ENCODE peak calls at places on chromosome 13, in four cellular contexts. H is SK-N-SH, D is BE2C, A is OCI-LY7. B is an unnamed sample.

GRCh38 chr13:26601669-26602068 is 44.2 kb downstream of the WASF3 start:
- DNase-seq in D (no peak), A (peak), H (peak), B (no peak)

GRCh38 chr13:56886398-56886797 is 254.3 kb upstream of the PRR20A start:
- DNase-seq in D (no peak), A (no peak), H (no peak), B (no peak)

GRCh38 chr13:91368676-91369425 is 21.4 kb downstream of the MIR17HG start:
- DNase-seq in A (peak), D (no peak), H (no peak), B (no peak)

GRCh38 chr13:31859546-31859945 is 120.2 kb downstream of the RXFP2 start:
- DNase-seq in H (no peak), D (peak), A (no peak), B (no peak)

GRCh38 chr13:85632526-85633215 is 166.5 kb downstream of the SLITRK6 start:
- DNase-seq in H (no peak), A (no peak), D (no peak), B (no peak)

GRCh38 chr13:40221460-40222201 is 444.8 kb downstream of the FOXO1 start:
- DNase-seq in A (no peak), D (no peak), H (no peak), B (no peak)

GRCh38 chr13:99655351-99656091 is 154.2 kb downstream of the TM9SF2 start:
- DNase-seq in A (no peak), H (no peak), D (no peak), B (peak)

GRCh38 chr13:48827709-48828108 is 148.0 kb upstream of the FNDC3A start:
- DNase-seq in D (no peak), A (no peak), H (no peak), B (no peak)

GRCh38 chr13:67094952-67095351 is 135.2 kb downstream of the PCDH9 start:
- DNase-seq in A (no peak), H (no peak), D (no peak), B (no peak)

GRCh38 chr13:69331245-69331644 is 776.4 kb upstream of the ATXN8OS start:
- DNase-seq in H (peak), A (no peak), D (peak), B (no peak)

GRCh38 chr13:84994582-84994981 is 804.6 kb downstream of the SLITRK6 start:
- DNase-seq in D (no peak), A (no peak), H (peak), B (no peak)

GRCh38 chr13:43487459-43487858 is 299.3 kb downstream of the ENOX1 start:
- DNase-seq in D (no peak), H (peak), A (no peak), B (no peak)

GRCh38 chr13:43489168-43489730 is 297.5 kb downstream of the ENOX1 start:
- DNase-seq in D (no peak), H (no peak), A (no peak), B (no peak)

GRCh38 chr13:43487885-43488284 is 298.9 kb downstream of the ENOX1 start:
- DNase-seq in A (no peak), D (no peak), H (no peak), B (no peak)

DNA sequence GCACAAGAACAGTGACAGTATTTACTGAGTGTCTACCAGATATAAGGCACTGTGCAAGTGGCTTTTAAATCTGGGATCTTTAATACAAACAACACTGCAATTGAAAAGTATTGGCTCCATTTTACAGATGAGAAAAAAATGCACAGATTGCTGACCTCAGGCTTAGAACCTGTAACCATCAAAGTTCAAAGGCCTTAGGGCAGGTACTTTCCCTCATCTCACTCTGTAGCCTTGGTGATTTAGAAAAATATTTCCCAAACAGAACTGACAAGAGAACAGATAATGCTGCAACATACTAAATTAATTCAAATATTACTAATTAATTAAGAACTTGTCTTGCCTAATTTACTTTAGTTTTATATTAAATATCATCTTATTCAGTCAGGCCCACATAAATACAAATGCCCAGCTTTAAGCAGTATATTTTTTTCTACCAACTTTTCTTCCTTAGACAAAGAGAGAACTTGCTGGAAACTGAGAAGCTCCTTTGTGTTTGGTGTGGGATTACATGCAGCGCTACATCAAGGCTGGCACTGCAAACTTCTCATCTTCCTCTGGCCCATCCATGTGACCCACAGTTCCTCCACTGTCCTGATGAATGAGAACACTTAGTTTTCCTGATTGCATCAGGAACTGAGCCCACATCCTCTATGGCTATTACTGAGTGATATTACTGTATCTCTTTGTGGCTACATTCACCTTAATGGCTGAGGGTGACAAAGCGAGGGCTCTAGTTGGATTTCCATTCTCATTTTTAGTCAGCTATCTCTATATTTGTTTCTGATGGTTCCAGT is 302.1 kb downstream of the ENOX1 start:
- DNase-seq in D (no peak), H (no peak), A (no peak), B (no peak)
- TF ChIP-seq CTCF in D (no peak), H (no peak), A (no peak), B (no peak)

DNA sequence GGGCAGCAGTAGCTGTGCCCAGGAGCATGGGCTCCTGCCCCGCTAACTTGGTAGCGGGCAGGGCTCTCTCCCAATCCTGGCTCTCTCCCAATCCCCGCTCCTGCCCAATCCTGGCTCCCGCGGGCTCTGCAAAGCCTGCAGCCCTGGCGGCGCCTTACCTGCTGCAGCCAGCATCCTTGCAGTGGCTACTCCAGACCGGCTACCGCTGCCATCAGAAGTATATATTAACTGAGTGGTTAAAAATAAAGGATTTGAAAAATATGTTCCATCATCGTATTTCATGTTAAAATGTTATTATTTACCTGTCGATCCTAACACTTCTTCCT is 698.2 kb downstream of the SLITRK1 start:
- DNase-seq in A (no peak), D (no peak), H (no peak), B (no peak)
- TF ChIP-seq CTCF in A (no peak), D (no peak), H (no peak), B (no peak)

DNA sequence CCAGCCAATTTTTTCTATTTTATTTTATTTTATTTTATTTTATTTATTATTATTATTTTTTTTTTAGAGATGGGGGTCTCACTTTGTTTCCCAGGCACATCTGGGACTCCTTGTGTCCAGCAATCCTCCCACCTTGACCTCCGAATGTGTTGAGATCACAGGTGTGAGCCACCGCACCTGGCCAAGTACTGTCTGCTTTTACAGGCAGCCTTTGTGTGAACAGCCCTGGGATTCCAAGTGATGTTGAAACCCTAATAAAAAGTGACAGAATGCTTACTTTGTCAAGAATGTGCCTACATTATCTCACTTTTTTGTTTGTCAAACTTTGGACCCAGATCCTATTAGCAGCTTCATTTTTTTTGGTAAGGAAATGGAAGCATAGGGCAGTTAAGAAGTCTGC is 220.1 kb upstream of the EDNRB start:
- DNase-seq in H (no peak), D (no peak), A (no peak), B (no peak)
- TF ChIP-seq CTCF in H (no peak), D (no peak), A (no peak), B (no peak)

GRCh38 chr13:83881917-83882625 is at the start of gene SLITRK1:
- DNase-seq in H (peak), A (no peak), D (peak), B (no peak)
- TF ChIP-seq CTCF in H (no peak), A (no peak), D (no peak), B (no peak)

GRCh38 chr13:103140001-103140671 is 73.9 kb upstream of the SLC10A2 start:
- DNase-seq in D (peak), A (peak), H (peak), B (peak)
- TF ChIP-seq CTCF in D (peak), A (peak), H (peak), B (no peak)

GRCh38 chr13:89066868-89067466 is 1395.8 kb downstream of the SLITRK5 start:
- DNase-seq in D (peak), H (peak), A (peak), B (no peak)
- TF ChIP-seq CTCF in D (peak), H (peak), A (peak), B (no peak)

DNA sequence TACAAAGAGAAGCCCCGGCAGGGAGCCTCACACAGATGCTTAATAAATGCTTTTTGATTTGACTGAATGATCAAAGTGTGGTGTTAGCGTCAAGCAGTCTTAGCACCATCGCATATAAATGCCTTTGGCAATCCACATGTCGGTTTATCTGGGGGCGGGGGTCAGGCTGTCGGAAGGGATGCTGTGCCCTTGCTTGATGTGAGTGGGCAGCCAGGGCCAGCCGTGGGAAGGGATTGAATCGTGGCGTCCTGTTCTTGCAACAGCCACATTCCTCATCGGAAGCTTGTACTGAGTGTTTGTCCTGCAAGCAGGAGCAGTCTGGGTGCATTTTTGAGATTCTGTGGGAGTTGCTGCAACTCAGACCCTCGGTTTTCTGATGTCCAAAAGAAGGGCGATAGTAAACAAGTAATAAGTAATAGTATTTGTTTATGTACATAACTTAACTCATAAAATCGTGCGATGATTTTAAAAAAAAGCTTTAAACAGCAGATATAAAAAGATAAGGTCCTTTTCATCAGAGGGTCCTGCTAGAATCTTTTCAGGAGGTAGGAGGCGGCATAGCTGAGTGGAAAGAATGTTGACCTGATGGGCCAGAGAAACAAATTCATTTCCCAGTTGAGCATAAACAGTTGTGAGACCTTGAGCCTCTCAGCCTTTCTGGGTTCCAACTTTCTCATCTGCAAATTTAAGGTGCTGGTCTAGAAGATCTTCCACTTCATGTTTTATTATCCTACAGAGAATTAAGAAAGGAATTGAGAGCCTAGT is 173.3 kb downstream of the LACC1 start:
- DNase-seq in H (no peak), A (no peak), D (no peak), B (no peak)
- TF ChIP-seq CTCF in H (no peak), A (no peak), D (no peak), B (no peak)

GRCh38 chr13:46617382-46617781 is 64.4 kb downstream of the LRCH1 start:
- DNase-seq in D (no peak), H (no peak), A (no peak), B (no peak)
- TF ChIP-seq CTCF in D (no peak), H (no peak), A (no peak), B (no peak)